ENCODE peak calls at places on chromosomes 1 and 21, in five cellular contexts. M is neuronal stem cell; B is T-helper 2 cell; Y is ascending aorta; X is activated CD4-positive, alpha-beta T cell treated with anti-CD3 and anti-CD28 coated beads for 4 hours. G is an unnamed sample.

GRCh38 chr1:22784737-22785136 is 74.1 kb downstream of the EPHB2 start:
- DNase-seq in X (no peak), Y (no peak), B (no peak), M (no peak), G (no peak)

GRCh38 chr1:30704271-30704670 is 19.1 kb downstream of the MATN1 start:
- DNase-seq in B (no peak), Y (no peak), X (no peak), M (no peak), G (no peak)

GRCh38 chr21:45929477-45929876 is 52.1 kb upstream of the COL6A1 start:
- DNase-seq in Y (no peak), M (no peak), X (no peak), B (no peak), G (no peak)

GRCh38 chr21:45259206-45259795 is 28.4 kb downstream of the POFUT2 start:
- DNase-seq in Y (no peak), B (no peak), M (no peak), X (no peak), G (no peak)

GRCh38 chr21:41250519-41250918 is 66.1 kb upstream of the FAM3B start:
- DNase-seq in Y (no peak), B (no peak), M (no peak), X (no peak), G (no peak)

GRCh38 chr1:204147392-204148097 is 4.3 kb downstream of the ETNK2 start:
- DNase-seq in M (no peak), X (no peak), B (no peak), Y (no peak), G (no peak)

GRCh38 chr1:197144570-197145325 is 1.7 kb downstream of the ASPM start:
- DNase-seq in M (no peak), X (no peak), B (no peak), Y (no peak), G (no peak)

GRCh38 chr1:177122461-177122860 is 42.1 kb downstream of the ASTN1 start:
- DNase-seq in X (no peak), Y (no peak), M (no peak), B (no peak), G (no peak)

GRCh38 chr1:3919706-3920105 is 19.6 kb upstream of the C1orf174 start:
- DNase-seq in M (no peak), B (no peak), Y (no peak), X (no peak), G (no peak)

GRCh38 chr1:46300673-46301405 is 2.6 kb downstream of the LRRC41 start:
- DNase-seq in M (no peak), X (no peak), B (no peak), Y (no peak), G (no peak)

GRCh38 chr1:201459775-201460174 is 9.2 kb downstream of the PHLDA3 start:
- DNase-seq in X (no peak), Y (no peak), B (no peak), M (no peak), G (no peak)